ENCODE peak calls at places on chromosome 14, in four cellular contexts. P, E, O and A are unnamed samples.

GRCh38 chr14:22163051-22163450 is 426.0 kb downstream of the DAD1 start:
- DNase-seq in P (no peak), E (peak), O (no peak), A (no peak)

GRCh38 chr14:31303654-31304053 is 96.1 kb upstream of the HECTD1 start:
- DNase-seq in P (no peak), E (no peak), O (no peak), A (no peak)

GRCh38 chr14:96554315-96554910 is 52.2 kb downstream of the PAPOLA start:
- DNase-seq in P (no peak), E (no peak), O (no peak), A (no peak)

GRCh38 chr14:77498120-77498979 is at the start of gene ISM2:
- DNase-seq in P (peak), E (peak), O (peak), A (peak)

GRCh38 chr14:58540693-58541092 is 97.1 kb upstream of the DACT1 start:
- DNase-seq in P (no peak), E (no peak), O (no peak), A (no peak)

GRCh38 chr14:95480109-95480886 is 36.2 kb downstream of the SYNE3 start:
- DNase-seq in P (no peak), E (no peak), O (peak), A (no peak)

GRCh38 chr14:100193417-100194357 is 34.2 kb upstream of the DEGS2 start:
- DNase-seq in P (no peak), E (peak), O (no peak), A (no peak)

GRCh38 chr14:98494582-98494981 is 777.4 kb downstream of the BCL11B start:
- DNase-seq in P (no peak), E (no peak), O (no peak), A (no peak)

DNA sequence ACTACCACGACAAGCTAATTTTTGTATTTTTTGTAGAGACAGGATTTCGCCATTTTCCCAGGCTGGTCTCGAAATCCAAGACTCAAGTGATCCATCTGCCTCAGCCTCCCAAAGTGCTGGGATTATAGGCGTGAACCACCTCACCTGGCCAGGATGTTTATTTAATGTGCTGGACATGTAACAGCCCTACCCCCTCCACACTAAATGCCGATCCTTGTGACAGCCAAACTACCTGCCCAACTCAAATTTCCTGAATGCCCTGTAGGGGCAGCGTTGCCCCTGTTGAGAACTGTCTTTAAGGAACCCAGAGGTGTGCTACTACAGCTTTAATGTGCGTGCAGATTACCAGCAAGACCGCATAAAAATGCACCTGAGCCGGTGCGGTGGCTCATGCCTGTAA is 48.1 kb downstream of the KCNK13 start:
- DNase-seq in P (no peak), E (peak), O (no peak), A (no peak)
- TF ChIP-seq CTCF in P (no peak), E (peak), O (peak), A (peak)

GRCh38 chr14:68943107-68943506 is 36.0 kb downstream of the ACTN1 start:
- DNase-seq in P (no peak), E (no peak), O (no peak), A (no peak)

GRCh38 chr14:68942281-68943035 is 36.6 kb downstream of the ACTN1 start:
- DNase-seq in P (no peak), E (no peak), O (no peak), A (no peak)

GRCh38 chr14:68940614-68941185 is 38.4 kb downstream of the ACTN1 start:
- DNase-seq in P (no peak), E (no peak), O (no peak), A (no peak)

GRCh38 chr14:68939893-68940613 is 39.0 kb downstream of the ACTN1 start:
- DNase-seq in P (no peak), E (peak), O (peak), A (no peak)

DNA sequence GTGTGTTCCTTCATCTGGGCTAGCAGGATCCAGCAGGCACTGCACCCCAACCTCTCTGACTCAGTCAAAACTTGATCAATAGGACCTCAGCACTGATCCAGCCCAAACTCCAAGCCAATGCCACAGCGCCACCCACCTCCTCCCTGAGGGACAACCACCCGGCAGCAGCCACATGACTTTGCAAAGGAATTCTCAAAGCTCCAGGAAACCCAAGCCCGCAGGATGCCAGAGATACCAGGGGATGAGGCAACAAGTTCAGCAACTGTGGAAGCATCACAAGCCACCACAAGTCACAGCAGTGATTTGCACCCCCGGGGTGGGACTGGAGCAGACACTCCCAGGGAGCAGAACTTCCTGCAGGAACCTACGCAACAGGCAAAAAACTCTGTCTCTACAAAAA is 37.3 kb downstream of the ACTN1 start:
- DNase-seq in P (no peak), E (peak), O (peak), A (no peak)
- TF ChIP-seq CTCF in P (no peak), E (peak), O (peak), A (no peak)

GRCh38 chr14:92382677-92383076 is 59.7 kb downstream of the SLC24A4 start:
- DNase-seq in P (no peak), E (no peak), O (no peak), A (no peak)
- TF ChIP-seq CTCF in P (peak), E (peak), O (peak), A (no peak)

GRCh38 chr14:53610947-53611346 is 345.7 kb downstream of the BMP4 start:
- DNase-seq in P (no peak), E (peak), O (no peak), A (no peak)
- TF ChIP-seq CTCF in P (no peak), E (no peak), O (no peak), A (no peak)

GRCh38 chr14:103730490-103731035 is 15.0 kb downstream of the ZFYVE21 start:
- DNase-seq in P (peak), E (no peak), O (no peak), A (no peak)
- TF ChIP-seq CTCF in P (no peak), E (no peak), O (peak), A (no peak)

DNA sequence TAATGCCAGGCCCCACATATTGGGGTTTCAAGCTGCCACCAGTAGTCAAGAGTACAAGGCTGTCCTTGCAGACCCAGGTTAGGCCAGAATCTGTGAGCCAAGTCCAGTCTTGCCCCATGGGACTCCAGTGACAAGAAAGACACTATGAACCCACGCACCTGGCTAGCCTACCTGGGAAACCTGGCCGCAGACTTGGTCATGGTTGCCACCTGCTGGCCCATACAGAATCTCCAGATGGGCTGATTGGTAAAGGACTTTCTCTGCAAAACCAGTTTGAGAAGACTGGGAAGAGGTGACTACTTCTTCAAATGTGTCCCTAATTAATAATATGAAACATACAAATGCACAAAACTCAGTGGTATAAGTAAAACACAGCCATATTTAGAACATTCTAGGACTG is 398.4 kb upstream of the FLRT2 start:
- DNase-seq in P (no peak), E (no peak), O (no peak), A (no peak)
- TF ChIP-seq CTCF in P (no peak), E (no peak), O (peak), A (no peak)

DNA sequence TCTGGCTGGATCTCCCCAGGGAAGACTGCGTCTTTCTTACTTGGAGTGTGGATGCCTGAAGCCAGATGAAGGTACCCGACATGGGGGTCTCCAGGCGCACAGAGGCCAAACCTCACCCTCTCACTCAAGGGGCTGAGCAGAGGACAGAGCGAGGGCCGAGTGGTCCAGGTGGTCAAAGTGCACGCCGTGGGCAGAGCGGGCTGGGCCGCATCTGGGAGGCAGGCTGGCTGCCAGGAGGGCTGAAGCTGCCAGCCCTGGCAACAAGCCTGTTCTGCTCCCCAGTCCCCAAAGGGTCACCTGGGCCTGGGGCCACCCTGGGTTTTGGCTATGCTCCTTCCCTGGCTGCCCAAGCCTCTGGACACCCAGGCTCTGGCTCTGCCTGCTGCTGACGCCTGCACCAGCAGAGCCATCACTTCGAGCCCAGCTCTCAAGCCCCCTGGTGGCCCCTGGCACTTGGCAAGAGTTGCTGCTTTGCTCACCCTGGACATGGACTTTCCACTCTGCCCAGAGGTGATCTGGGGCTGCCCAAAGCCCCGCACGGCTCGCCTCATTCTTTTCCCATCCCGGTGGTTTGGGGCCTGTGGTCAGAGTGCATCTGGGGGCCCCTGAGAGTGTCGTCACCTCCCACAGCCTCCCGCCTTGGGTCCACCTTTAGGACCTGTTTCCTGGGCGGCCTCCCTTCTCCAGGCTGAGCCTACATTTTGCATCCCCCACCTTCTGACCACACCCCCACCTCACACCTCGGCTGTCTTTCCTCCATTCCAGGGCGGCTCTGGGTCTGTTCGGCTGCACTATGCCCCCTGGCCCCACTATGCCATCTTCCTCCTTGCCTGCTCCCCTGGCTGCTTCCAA is 2.8 kb downstream of the ADSS1 start:
- DNase-seq in P (no peak), E (peak), O (no peak), A (no peak)
- TF ChIP-seq CTCF in P (no peak), E (peak), O (peak), A (no peak)

GRCh38 chr14:52067873-52068740 is 752 bp downstream of the NID2 start:
- DNase-seq in P (peak), E (no peak), O (no peak), A (peak)

GRCh38 chr14:52071675-52072074 is 2.8 kb upstream of the NID2 start:
- DNase-seq in P (no peak), E (no peak), O (peak), A (no peak)

GRCh38 chr14:52072266-52072780 is 3.5 kb upstream of the NID2 start:
- DNase-seq in P (no peak), E (no peak), O (no peak), A (no peak)

GRCh38 chr14:52069617-52070431 is 965 bp upstream of the NID2 start:
- DNase-seq in P (peak), E (no peak), O (no peak), A (peak)

DNA sequence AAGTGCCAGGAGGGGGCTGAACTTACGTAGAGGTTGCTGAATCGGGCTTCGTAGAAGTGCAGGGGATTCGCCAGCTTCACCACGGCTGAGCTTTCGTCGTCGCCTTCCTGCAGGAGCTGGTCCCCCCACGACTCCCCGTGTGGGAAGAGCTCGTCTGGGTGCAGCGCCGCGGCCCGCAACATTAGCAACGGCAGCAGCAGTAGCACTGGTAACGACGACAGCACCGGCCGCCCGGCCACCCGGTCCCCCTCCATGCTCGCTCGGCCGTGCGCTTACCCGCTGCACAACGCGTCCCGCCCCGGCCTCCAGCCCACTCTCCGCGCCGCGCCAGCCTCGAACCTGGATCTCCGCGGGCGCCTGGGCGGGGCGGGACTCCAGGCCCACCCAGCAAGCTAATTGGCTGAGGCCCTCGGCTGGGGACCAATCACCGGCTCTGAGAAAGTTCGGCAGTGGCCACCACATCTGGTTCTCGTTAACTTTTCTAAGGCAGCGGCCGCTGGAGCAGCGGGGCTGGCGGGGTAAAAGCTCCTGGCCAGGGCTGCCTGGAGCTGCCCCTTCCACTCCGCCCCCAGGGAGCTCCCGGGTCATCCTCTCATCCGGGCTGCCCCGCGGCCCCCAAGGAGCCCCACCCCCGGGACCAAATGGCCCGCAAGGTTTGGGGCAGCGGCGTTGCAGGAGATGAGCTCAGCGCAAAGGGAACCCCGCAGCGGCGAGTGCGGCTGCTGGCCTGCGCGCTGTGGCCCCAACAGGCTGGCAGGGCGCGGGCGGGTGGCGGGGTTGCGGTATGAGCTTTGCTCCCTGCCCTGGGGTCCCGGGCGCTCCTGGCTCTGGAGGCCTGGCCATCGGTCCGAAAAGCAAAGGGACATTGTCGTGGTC is at the start of gene NID2:
- DNase-seq in P (peak), E (peak), O (peak), A (peak)
- TF ChIP-seq CTCF in P (no peak), E (peak), O (peak), A (no peak)

DNA sequence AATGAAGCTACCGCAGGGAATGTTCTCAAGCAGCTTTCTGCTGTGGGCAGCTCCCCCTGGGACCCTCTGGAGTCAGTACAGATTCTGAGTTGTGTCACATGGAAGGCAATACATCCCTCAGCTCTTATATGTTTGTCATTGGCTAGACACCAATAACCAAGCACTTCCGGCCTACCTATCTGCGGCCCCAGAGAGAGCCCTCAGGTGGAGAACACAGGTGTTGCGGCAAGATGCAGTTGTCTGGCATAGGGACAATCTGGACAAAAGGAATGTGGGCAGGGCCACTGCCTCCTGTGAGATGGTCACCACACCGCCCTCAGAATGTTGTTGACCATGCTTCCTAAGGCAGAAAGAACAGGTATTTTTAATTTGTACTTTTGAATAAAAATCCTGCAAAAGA is 118.7 kb downstream of the BRMS1L start:
- DNase-seq in P (no peak), E (peak), O (no peak), A (no peak)
- TF ChIP-seq CTCF in P (no peak), E (peak), O (peak), A (no peak)

GRCh38 chr14:92173668-92174067 is 51.9 kb downstream of the CPSF2 start:
- DNase-seq in P (no peak), E (no peak), O (peak), A (no peak)
- TF ChIP-seq CTCF in P (no peak), E (no peak), O (no peak), A (no peak)